ENCODE peak calls at places on chromosomes 5 and 9, in seven cellular contexts. One of them, this sample, is unnamed.

GRCh38 chr9:129225201-129225778 is 47.2 kb upstream of the IER5L start:
- DNase-seq in substantia nigra: no peak
- DNase-seq in nucleus accumbens: no peak
- DNase-seq in stimulated activated CD8-positive, alpha-beta memory T cell treated with anti-CD3 and anti-CD28 coated beads, Interleukin-7, amount 100 ng/mL, for 24 hours: no peak
- DNase-seq in activated CD4-positive, alpha-beta T cell treated with anti-CD3 and anti-CD28 coated beads, Interleukin-2, amount 50 U/mL, for 48 hours: no peak
- DNase-seq in HT-29: no peak
- DNase-seq in GM13976: no peak
- DNase-seq in this sample: no peak

GRCh38 chr5:16568875-16569580 is 47.8 kb downstream of the RETREG1 start:
- DNase-seq in GM13976: no peak
- DNase-seq in substantia nigra: peak
- DNase-seq in nucleus accumbens: peak
- DNase-seq in stimulated activated CD8-positive, alpha-beta memory T cell treated with anti-CD3 and anti-CD28 coated beads, Interleukin-7, amount 100 ng/mL, for 24 hours: no peak
- DNase-seq in HT-29: peak
- DNase-seq in activated CD4-positive, alpha-beta T cell treated with anti-CD3 and anti-CD28 coated beads, Interleukin-2, amount 50 U/mL, for 48 hours: no peak
- DNase-seq in this sample: no peak

GRCh38 chr5:143673676-143674468 is 138.1 kb upstream of the HMHB1 start:
- DNase-seq in activated CD4-positive, alpha-beta T cell treated with anti-CD3 and anti-CD28 coated beads, Interleukin-2, amount 50 U/mL, for 48 hours: no peak
- DNase-seq in substantia nigra: no peak
- DNase-seq in stimulated activated CD8-positive, alpha-beta memory T cell treated with anti-CD3 and anti-CD28 coated beads, Interleukin-7, amount 100 ng/mL, for 24 hours: no peak
- DNase-seq in nucleus accumbens: no peak
- DNase-seq in GM13976: no peak
- DNase-seq in HT-29: no peak
- DNase-seq in this sample: no peak

GRCh38 chr5:173395257-173395932 is 67.2 kb upstream of the STC2 start:
- DNase-seq in stimulated activated CD8-positive, alpha-beta memory T cell treated with anti-CD3 and anti-CD28 coated beads, Interleukin-7, amount 100 ng/mL, for 24 hours: no peak
- DNase-seq in activated CD4-positive, alpha-beta T cell treated with anti-CD3 and anti-CD28 coated beads, Interleukin-2, amount 50 U/mL, for 48 hours: no peak
- DNase-seq in HT-29: peak
- DNase-seq in GM13976: no peak
- DNase-seq in substantia nigra: no peak
- DNase-seq in nucleus accumbens: no peak
- DNase-seq in this sample: no peak

GRCh38 chr5:102865171-102865509 is 110.0 kb downstream of the PAM start:
- DNase-seq in stimulated activated CD8-positive, alpha-beta memory T cell treated with anti-CD3 and anti-CD28 coated beads, Interleukin-7, amount 100 ng/mL, for 24 hours: no peak
- DNase-seq in GM13976: no peak
- DNase-seq in nucleus accumbens: no peak
- DNase-seq in activated CD4-positive, alpha-beta T cell treated with anti-CD3 and anti-CD28 coated beads, Interleukin-2, amount 50 U/mL, for 48 hours: no peak
- DNase-seq in substantia nigra: no peak
- DNase-seq in HT-29: peak
- DNase-seq in this sample: no peak

GRCh38 chr5:176553260-176554085 is 4.3 kb downstream of the CDHR2 start:
- DNase-seq in nucleus accumbens: no peak
- DNase-seq in substantia nigra: no peak
- DNase-seq in stimulated activated CD8-positive, alpha-beta memory T cell treated with anti-CD3 and anti-CD28 coated beads, Interleukin-7, amount 100 ng/mL, for 24 hours: no peak
- DNase-seq in activated CD4-positive, alpha-beta T cell treated with anti-CD3 and anti-CD28 coated beads, Interleukin-2, amount 50 U/mL, for 48 hours: no peak
- DNase-seq in GM13976: no peak
- DNase-seq in HT-29: peak
- DNase-seq in this sample: no peak

GRCh38 chr5:142881076-142881466 is 110.9 kb downstream of the ARHGAP26 start:
- DNase-seq in HT-29: peak
- DNase-seq in GM13976: peak
- DNase-seq in activated CD4-positive, alpha-beta T cell treated with anti-CD3 and anti-CD28 coated beads, Interleukin-2, amount 50 U/mL, for 48 hours: no peak
- DNase-seq in substantia nigra: no peak
- DNase-seq in nucleus accumbens: peak
- DNase-seq in stimulated activated CD8-positive, alpha-beta memory T cell treated with anti-CD3 and anti-CD28 coated beads, Interleukin-7, amount 100 ng/mL, for 24 hours: no peak
- DNase-seq in this sample: no peak

GRCh38 chr5:1011226-1011631 is 2.6 kb downstream of the NKD2 start:
- DNase-seq in GM13976: peak
- DNase-seq in activated CD4-positive, alpha-beta T cell treated with anti-CD3 and anti-CD28 coated beads, Interleukin-2, amount 50 U/mL, for 48 hours: peak
- DNase-seq in HT-29: peak
- DNase-seq in nucleus accumbens: no peak
- DNase-seq in stimulated activated CD8-positive, alpha-beta memory T cell treated with anti-CD3 and anti-CD28 coated beads, Interleukin-7, amount 100 ng/mL, for 24 hours: no peak
- DNase-seq in substantia nigra: no peak
- DNase-seq in this sample: peak

GRCh38 chr5:134174841-134175839 is 1.6 kb downstream of the SKP1 start:
- DNase-seq in stimulated activated CD8-positive, alpha-beta memory T cell treated with anti-CD3 and anti-CD28 coated beads, Interleukin-7, amount 100 ng/mL, for 24 hours: no peak
- DNase-seq in activated CD4-positive, alpha-beta T cell treated with anti-CD3 and anti-CD28 coated beads, Interleukin-2, amount 50 U/mL, for 48 hours: no peak
- DNase-seq in HT-29: peak
- DNase-seq in nucleus accumbens: no peak
- DNase-seq in substantia nigra: no peak
- DNase-seq in GM13976: no peak
- DNase-seq in this sample: no peak

GRCh38 chr9:98654247-98654646 is 54.5 kb downstream of the GABBR2 start:
- DNase-seq in nucleus accumbens: no peak
- DNase-seq in HT-29: no peak
- DNase-seq in stimulated activated CD8-positive, alpha-beta memory T cell treated with anti-CD3 and anti-CD28 coated beads, Interleukin-7, amount 100 ng/mL, for 24 hours: no peak
- DNase-seq in activated CD4-positive, alpha-beta T cell treated with anti-CD3 and anti-CD28 coated beads, Interleukin-2, amount 50 U/mL, for 48 hours: no peak
- DNase-seq in substantia nigra: no peak
- DNase-seq in GM13976: no peak
- DNase-seq in this sample: no peak

GRCh38 chr5:97764700-97765099 is 581.7 kb upstream of the RIOK2 start:
- DNase-seq in GM13976: no peak
- DNase-seq in substantia nigra: no peak
- DNase-seq in nucleus accumbens: no peak
- DNase-seq in activated CD4-positive, alpha-beta T cell treated with anti-CD3 and anti-CD28 coated beads, Interleukin-2, amount 50 U/mL, for 48 hours: no peak
- DNase-seq in HT-29: no peak
- DNase-seq in stimulated activated CD8-positive, alpha-beta memory T cell treated with anti-CD3 and anti-CD28 coated beads, Interleukin-7, amount 100 ng/mL, for 24 hours: no peak
- DNase-seq in this sample: no peak

GRCh38 chr9:86892576-86892975 is 54.7 kb downstream of the GAS1 start:
- DNase-seq in GM13976: no peak
- DNase-seq in substantia nigra: no peak
- DNase-seq in HT-29: no peak
- DNase-seq in activated CD4-positive, alpha-beta T cell treated with anti-CD3 and anti-CD28 coated beads, Interleukin-2, amount 50 U/mL, for 48 hours: no peak
- DNase-seq in stimulated activated CD8-positive, alpha-beta memory T cell treated with anti-CD3 and anti-CD28 coated beads, Interleukin-7, amount 100 ng/mL, for 24 hours: no peak
- DNase-seq in nucleus accumbens: no peak
- DNase-seq in this sample: no peak

GRCh38 chr5:179233909-179234562 is 111.2 kb downstream of the ADAMTS2 start:
- DNase-seq in activated CD4-positive, alpha-beta T cell treated with anti-CD3 and anti-CD28 coated beads, Interleukin-2, amount 50 U/mL, for 48 hours: no peak
- DNase-seq in HT-29: no peak
- DNase-seq in substantia nigra: no peak
- DNase-seq in nucleus accumbens: no peak
- DNase-seq in GM13976: no peak
- DNase-seq in stimulated activated CD8-positive, alpha-beta memory T cell treated with anti-CD3 and anti-CD28 coated beads, Interleukin-7, amount 100 ng/mL, for 24 hours: no peak
- DNase-seq in this sample: no peak

GRCh38 chr5:67483453-67484030 is 286.9 kb upstream of the CD180 start:
- DNase-seq in nucleus accumbens: no peak
- DNase-seq in substantia nigra: no peak
- DNase-seq in activated CD4-positive, alpha-beta T cell treated with anti-CD3 and anti-CD28 coated beads, Interleukin-2, amount 50 U/mL, for 48 hours: no peak
- DNase-seq in HT-29: no peak
- DNase-seq in stimulated activated CD8-positive, alpha-beta memory T cell treated with anti-CD3 and anti-CD28 coated beads, Interleukin-7, amount 100 ng/mL, for 24 hours: no peak
- DNase-seq in GM13976: no peak
- DNase-seq in this sample: no peak

GRCh38 chr9:79360387-79361347 is 211.1 kb upstream of the TLE4 start:
- DNase-seq in HT-29: no peak
- DNase-seq in activated CD4-positive, alpha-beta T cell treated with anti-CD3 and anti-CD28 coated beads, Interleukin-2, amount 50 U/mL, for 48 hours: no peak
- DNase-seq in nucleus accumbens: no peak
- DNase-seq in GM13976: no peak
- DNase-seq in substantia nigra: no peak
- DNase-seq in stimulated activated CD8-positive, alpha-beta memory T cell treated with anti-CD3 and anti-CD28 coated beads, Interleukin-7, amount 100 ng/mL, for 24 hours: no peak
- DNase-seq in this sample: no peak

GRCh38 chr5:65382582-65382981 is 99.1 kb downstream of the ADAMTS6 start:
- DNase-seq in stimulated activated CD8-positive, alpha-beta memory T cell treated with anti-CD3 and anti-CD28 coated beads, Interleukin-7, amount 100 ng/mL, for 24 hours: no peak
- DNase-seq in HT-29: no peak
- DNase-seq in substantia nigra: no peak
- DNase-seq in activated CD4-positive, alpha-beta T cell treated with anti-CD3 and anti-CD28 coated beads, Interleukin-2, amount 50 U/mL, for 48 hours: no peak
- DNase-seq in GM13976: no peak
- DNase-seq in nucleus accumbens: no peak
- DNase-seq in this sample: no peak

GRCh38 chr5:172429201-172429940 is 25.0 kb downstream of the SH3PXD2B start:
- DNase-seq in nucleus accumbens: no peak
- DNase-seq in HT-29: peak
- DNase-seq in substantia nigra: no peak
- DNase-seq in activated CD4-positive, alpha-beta T cell treated with anti-CD3 and anti-CD28 coated beads, Interleukin-2, amount 50 U/mL, for 48 hours: no peak
- DNase-seq in stimulated activated CD8-positive, alpha-beta memory T cell treated with anti-CD3 and anti-CD28 coated beads, Interleukin-7, amount 100 ng/mL, for 24 hours: no peak
- DNase-seq in GM13976: no peak
- DNase-seq in this sample: no peak

GRCh38 chr9:136671646-136672430 is 9.1 kb downstream of the EGFL7 start:
- DNase-seq in GM13976: peak
- DNase-seq in stimulated activated CD8-positive, alpha-beta memory T cell treated with anti-CD3 and anti-CD28 coated beads, Interleukin-7, amount 100 ng/mL, for 24 hours: no peak
- DNase-seq in nucleus accumbens: peak
- DNase-seq in activated CD4-positive, alpha-beta T cell treated with anti-CD3 and anti-CD28 coated beads, Interleukin-2, amount 50 U/mL, for 48 hours: peak
- DNase-seq in HT-29: peak
- DNase-seq in substantia nigra: no peak
- DNase-seq in this sample: peak

GRCh38 chr5:52989025-52989780 is at the start of gene ITGA2:
- DNase-seq in activated CD4-positive, alpha-beta T cell treated with anti-CD3 and anti-CD28 coated beads, Interleukin-2, amount 50 U/mL, for 48 hours: peak
- DNase-seq in substantia nigra: peak
- DNase-seq in stimulated activated CD8-positive, alpha-beta memory T cell treated with anti-CD3 and anti-CD28 coated beads, Interleukin-7, amount 100 ng/mL, for 24 hours: no peak
- DNase-seq in HT-29: peak
- DNase-seq in GM13976: peak
- DNase-seq in nucleus accumbens: no peak
- DNase-seq in this sample: peak

This sample was measured in DND-41.